ENCODE peak calls at places on chromosomes 4 and X, in five cellular contexts. X, G, P, M and C are unnamed samples.
A peak's percentile ranks its signal among the peaks of the same experiment; 100 is the strongest.

GRCh38 chrX:39969099-39969825 is 128.5 kb downstream of the BCOR start:
- DNase-seq in X (no peak), G (peak; percentile 28), P (no peak), M (no peak), C (no peak)

GRCh38 chr4:2285665-2286381 is 23.9 kb upstream of the MXD4 start:
- DNase-seq in X (no peak), G (no peak), P (no peak), M (no peak), C (no peak)

GRCh38 chr4:10417720-10418119 is 39.5 kb downstream of the ZNF518B start:
- DNase-seq in X (no peak), G (no peak), P (no peak), M (no peak), C (no peak)

GRCh38 chr4:1547131-1547862 is 136.8 kb downstream of the FAM53A start:
- DNase-seq in X (no peak), G (peak; percentile 54), P (no peak), M (no peak), C (no peak)

GRCh38 chrX:72243472-72243871 is 4.6 kb upstream of the ERCC6L start:
- DNase-seq in X (no peak), G (no peak), P (peak; percentile 41), M (peak; percentile 45), C (no peak)

GRCh38 chrX:110442631-110443030 is 84.0 kb downstream of the RTL9 start:
- DNase-seq in X (no peak), G (peak; percentile 50), P (peak; percentile 10), M (peak; percentile 36), C (no peak)

GRCh38 chrX:43655961-43656494 is at the start of gene MAOA:
- DNase-seq in X (no peak), G (peak; percentile 35), P (peak; percentile 71), M (peak; percentile 51), C (no peak)

GRCh38 chrX:48083706-48084105 is 12.3 kb upstream of the ZNF630 start:
- DNase-seq in X (no peak), G (no peak), P (no peak), M (no peak), C (no peak)

GRCh38 chrX:120358687-120359086 is 3.2 kb upstream of the ATP1B4 start:
- DNase-seq in X (no peak), G (no peak), P (no peak), M (peak; percentile 35), C (no peak)

GRCh38 chr4:138749303-138749702 is 266.3 kb upstream of the NOCT start:
- DNase-seq in X (no peak), G (peak; percentile 64), P (peak; percentile 80), M (peak; percentile 83), C (no peak)

GRCh38 chr4:68736813-68737212 is 66.4 kb upstream of the UGT2B15 start:
- DNase-seq in X (no peak), G (no peak), P (no peak), M (no peak), C (no peak)

GRCh38 chr4:133377286-133377685 is 228.2 kb downstream of the PCDH10 start:
- DNase-seq in X (no peak), G (no peak), P (no peak), M (no peak), C (no peak)

GRCh38 chrX:103585421-103586313 is at the start of gene TCEAL4:
- DNase-seq in X (no peak), G (peak; percentile 63), P (peak; percentile 23), M (peak; percentile 16), C (no peak)

GRCh38 chr4:70815370-70815769 is 24.3 kb downstream of the GRSF1 start:
- DNase-seq in X (no peak), G (no peak), P (no peak), M (no peak), C (no peak)

GRCh38 chr4:6367313-6367945 is 97.8 kb downstream of the WFS1 start:
- DNase-seq in X (no peak), G (no peak), P (no peak), M (no peak), C (no peak)

DNA sequence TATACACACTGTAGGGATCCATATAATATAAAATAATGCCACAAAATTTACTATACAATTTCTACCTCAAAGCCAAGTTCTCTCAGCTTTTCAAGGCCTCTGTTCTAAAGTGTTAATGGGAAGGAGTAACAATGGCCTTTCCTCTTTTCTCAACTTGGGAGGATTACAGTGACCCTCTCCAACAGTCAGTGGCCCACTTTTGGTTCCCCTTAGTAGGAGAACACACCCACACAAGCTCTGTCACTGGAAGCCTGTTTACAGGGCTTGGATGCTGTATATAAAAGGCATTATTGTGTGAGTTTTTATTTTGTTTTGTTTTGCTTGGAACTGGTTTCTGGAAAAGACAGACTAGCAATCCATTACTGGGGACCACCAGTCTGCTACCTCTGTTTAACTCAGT is 1.8 kb downstream of the ARHGEF6 start:
- DNase-seq in X (no peak), G (no peak), P (no peak), M (no peak), C (no peak)
- H3K4me3 ChIP-seq in X (no peak overlapping the region), G (no peak overlapping the region), P (no peak overlapping the region), M (no peak overlapping the region), C (no peak overlapping the region)

GRCh38 chr4:151566053-151566452 is 157.1 kb downstream of the FHIP1A start:
- DNase-seq in X (no peak), G (no peak), P (no peak), M (no peak), C (no peak)

GRCh38 chr4:151568966-151569365 is 160.0 kb downstream of the FHIP1A start:
- DNase-seq in X (no peak), G (no peak), P (no peak), M (no peak), C (no peak)

GRCh38 chr4:151567056-151567455 is 158.1 kb downstream of the FHIP1A start:
- DNase-seq in X (no peak), G (no peak), P (no peak), M (no peak), C (no peak)

GRCh38 chr4:151573474-151573873 is 164.5 kb downstream of the FHIP1A start:
- DNase-seq in X (no peak), G (no peak), P (no peak), M (no peak), C (no peak)

GRCh38 chr4:151569650-151570049 is 160.7 kb downstream of the FHIP1A start:
- DNase-seq in X (no peak), G (peak; percentile 7), P (no peak), M (no peak), C (no peak)
- TF ChIP-seq CTCF in X (no peak), G (no peak), P (no peak), M (no peak), C (no peak)

GRCh38 chr4:186669159-186669720 is 54.4 kb downstream of the FAT1 start:
- DNase-seq in X (no peak), G (peak; percentile 51), P (peak; percentile 81), M (peak; percentile 72), C (peak; percentile 52)

GRCh38 chr4:186666252-186666651 is 57.4 kb downstream of the FAT1 start:
- DNase-seq in X (no peak), G (no peak), P (peak; percentile 29), M (peak; percentile 72), C (no peak)

GRCh38 chr4:186666750-186667149 is 56.9 kb downstream of the FAT1 start:
- DNase-seq in X (no peak), G (no peak), P (no peak), M (peak; percentile 24), C (no peak)

GRCh38 chr4:186669735-186670134 is 53.9 kb downstream of the FAT1 start:
- DNase-seq in X (no peak), G (peak; percentile 58), P (no peak), M (no peak), C (no peak)
- H3K4me3 ChIP-seq in X (no peak overlapping the region), G (no peak overlapping the region), P (no peak overlapping the region), M (no peak overlapping the region), C (no peak overlapping the region)

GRCh38 chr4:57116245-57116644 is 6.1 kb upstream of the IGFBP7 start:
- DNase-seq in X (no peak), G (no peak), P (no peak), M (no peak), C (no peak)
- TF ChIP-seq CTCF in X (no peak), G (no peak), P (no peak), M (no peak), C (no peak)

GRCh38 chr4:123853651-123854050 is 457.1 kb downstream of the SPRY1 start:
- DNase-seq in X (no peak), G (no peak), P (no peak), M (no peak), C (no peak)

GRCh38 chr4:123862812-123863211 is 466.2 kb downstream of the SPRY1 start:
- DNase-seq in X (no peak), G (no peak), P (no peak), M (no peak), C (no peak)

GRCh38 chr4:123851521-123851920 is 454.9 kb downstream of the SPRY1 start:
- DNase-seq in X (no peak), G (no peak), P (no peak), M (no peak), C (no peak)

GRCh38 chr4:123858465-123858864 is 461.9 kb downstream of the SPRY1 start:
- DNase-seq in X (no peak), G (no peak), P (no peak), M (no peak), C (no peak)

DNA sequence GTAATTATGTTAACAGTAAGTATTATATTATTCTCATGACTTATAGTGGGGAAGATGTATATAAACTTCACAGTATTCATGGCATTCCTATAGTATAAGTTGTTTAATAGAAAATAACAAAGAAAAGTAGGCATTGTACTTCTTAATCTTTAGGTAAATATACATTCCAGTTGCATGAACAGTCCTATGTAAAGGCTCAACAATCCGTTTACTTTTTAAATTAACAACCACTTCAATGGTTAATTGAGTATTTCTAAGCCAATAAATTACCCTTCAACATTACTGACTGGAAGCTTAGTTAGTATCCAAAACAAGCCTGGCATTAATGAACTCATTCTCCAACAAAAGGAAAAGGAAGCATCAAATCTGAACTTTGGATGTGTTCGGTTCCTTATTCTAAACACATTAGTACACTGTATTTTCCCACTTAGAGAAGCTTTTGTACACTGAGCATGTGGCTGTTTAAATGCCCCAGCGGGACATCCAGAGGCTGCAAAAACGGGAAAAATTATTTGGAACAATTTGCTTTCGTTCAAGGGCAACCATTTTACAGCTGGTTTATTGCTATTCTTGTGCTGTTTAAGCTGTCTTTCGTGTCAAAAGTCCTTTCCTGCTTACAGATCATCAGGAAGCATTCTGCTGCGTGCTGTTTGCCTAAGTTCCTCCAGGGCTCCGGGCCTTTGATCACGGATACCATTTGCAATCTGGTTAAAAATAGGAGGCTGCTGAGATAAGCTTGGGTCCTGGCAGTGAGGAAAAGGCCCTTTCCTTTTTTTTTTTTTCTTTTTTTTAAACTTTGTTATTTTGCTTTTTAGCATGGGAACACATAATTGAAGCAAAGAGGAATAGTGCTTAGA is 460.3 kb downstream of the SPRY1 start:
- DNase-seq in X (no peak), G (peak; percentile 75), P (peak; percentile 59), M (peak; percentile 52), C (no peak)
- H3K4me3 ChIP-seq in X (no peak overlapping the region), G (no peak overlapping the region), P (no peak overlapping the region), M (no peak overlapping the region), C (no peak overlapping the region)